ENCODE peak calls at places on chromosomes 1 and 21, in seven cellular contexts. V, U, B, N, H, P and W are unnamed samples.
A peak's percentile ranks its signal among the peaks of the same experiment; 100 is the strongest.

GRCh38 chr1:91844862-91845528 is 41.0 kb downstream of the TGFBR3 start:
- DNase-seq in V (peak; percentile 94), U (peak; percentile 68), B (peak; percentile 99), N (no peak), H (peak; percentile 88), P (peak; percentile 36), W (peak; percentile 68)

GRCh38 chr21:19695796-19696195 is 1292.2 kb upstream of the TMPRSS15 start:
- DNase-seq in V (no peak), U (no peak), B (no peak), N (no peak), H (no peak), P (no peak), W (no peak)

GRCh38 chr1:86965012-86965826 is 50.8 kb downstream of the HS2ST1 start:
- DNase-seq in V (peak; percentile 54), U (no peak), B (no peak), N (peak; percentile 8), H (peak; percentile 20), P (peak; percentile 31), W (no peak)

GRCh38 chr1:218336353-218336752 is 8.8 kb upstream of the TGFB2 start:
- DNase-seq in V (peak; percentile 48), U (no peak), B (no peak), N (no peak), H (peak; percentile 39), P (no peak), W (no peak)

GRCh38 chr1:89719502-89720306 is 86.8 kb downstream of the LRRC8C start:
- DNase-seq in V (peak; percentile 22), U (no peak), B (no peak), N (no peak), H (peak; percentile 48), P (no peak), W (no peak)

GRCh38 chr1:11498956-11499824 is 20.2 kb downstream of the DISP3 start:
- DNase-seq in V (no peak), U (no peak), B (no peak), N (peak; percentile 25), H (no peak), P (no peak), W (no peak)

GRCh38 chr1:192668434-192668983 is 32.6 kb downstream of the RGS13 start:
- DNase-seq in V (no peak), U (no peak), B (no peak), N (peak; percentile 20), H (no peak), P (no peak), W (no peak)

GRCh38 chr21:17921579-17922530 is 102.7 kb upstream of the C21orf91 start:
- DNase-seq in V (peak; percentile 65), U (no peak), B (peak; percentile 80), N (no peak), H (peak; percentile 94), P (no peak), W (peak; percentile 61)

GRCh38 chr1:166032901-166033371 is 133.9 kb downstream of the FAM78B start:
- DNase-seq in V (no peak), U (peak; percentile 15), B (no peak), N (no peak), H (no peak), P (no peak), W (peak; percentile 16)

GRCh38 chr1:227490001-227490400 is 73.4 kb upstream of the ZNF678 start:
- DNase-seq in V (no peak), U (no peak), B (no peak), N (no peak), H (no peak), P (no peak), W (no peak)

GRCh38 chr21:45543710-45544448 is 1.6 kb upstream of the SLC19A1 start:
- DNase-seq in V (no peak), U (no peak), B (no peak), N (no peak), H (no peak), P (no peak), W (no peak)

GRCh38 chr21:30206551-30207251 is 9.2 kb downstream of the CLDN8 start:
- DNase-seq in V (no peak), U (no peak), B (no peak), N (no peak), H (peak; percentile 10), P (no peak), W (no peak)

GRCh38 chr1:154342836-154343472 is 17.6 kb downstream of the ATP8B2 start:
- DNase-seq in V (no peak), U (peak; percentile 38), B (no peak), N (no peak), H (no peak), P (no peak), W (no peak)

GRCh38 chr1:184504695-184505338 is 118.0 kb downstream of the C1orf21 start:
- DNase-seq in V (no peak), U (no peak), B (no peak), N (no peak), H (no peak), P (no peak), W (no peak)

GRCh38 chr1:9542425-9542824 is 3.2 kb downstream of the SLC25A33 start:
- DNase-seq in V (peak; percentile 44), U (no peak), B (no peak), N (no peak), H (peak; percentile 47), P (peak; percentile 64), W (no peak)

GRCh38 chr1:183244466-183244865 is 58.4 kb downstream of the LAMC2 start:
- DNase-seq in V (peak; percentile 28), U (peak; percentile 88), B (no peak), N (no peak), H (no peak), P (peak; percentile 55), W (peak; percentile 93)

GRCh38 chr1:161307230-161307768 is 2.5 kb downstream of the MPZ start:
- DNase-seq in V (peak; percentile 50), U (no peak), B (no peak), N (no peak), H (no peak), P (no peak), W (no peak)

GRCh38 chr1:14435368-14436023 is 163.0 kb upstream of the KAZN start:
- DNase-seq in V (no peak), U (no peak), B (no peak), N (no peak), H (no peak), P (peak; percentile 48), W (no peak)

GRCh38 chr1:10209905-10210810 is at the start of gene KIF1B:
- DNase-seq in V (peak; percentile 97), U (peak; percentile 99), B (peak; percentile 79), N (peak; percentile 87), H (peak; percentile 97), P (peak; percentile 98), W (peak; percentile 98)

GRCh38 chr21:36075953-36076352 is 6.1 kb downstream of the CBR1 start:
- DNase-seq in V (no peak), U (no peak), B (no peak), N (no peak), H (no peak), P (no peak), W (no peak)

GRCh38 chr21:36073181-36073580 is 3.4 kb downstream of the CBR1 start:
- DNase-seq in V (no peak), U (no peak), B (no peak), N (no peak), H (no peak), P (no peak), W (no peak)

GRCh38 chr21:36072453-36073167 is 2.8 kb downstream of the CBR1 start:
- DNase-seq in V (no peak), U (no peak), B (no peak), N (no peak), H (no peak), P (no peak), W (no peak)

GRCh38 chr21:36076878-36077658 is 7.2 kb downstream of the CBR1 start:
- DNase-seq in V (no peak), U (no peak), B (no peak), N (no peak), H (no peak), P (no peak), W (no peak)

DNA sequence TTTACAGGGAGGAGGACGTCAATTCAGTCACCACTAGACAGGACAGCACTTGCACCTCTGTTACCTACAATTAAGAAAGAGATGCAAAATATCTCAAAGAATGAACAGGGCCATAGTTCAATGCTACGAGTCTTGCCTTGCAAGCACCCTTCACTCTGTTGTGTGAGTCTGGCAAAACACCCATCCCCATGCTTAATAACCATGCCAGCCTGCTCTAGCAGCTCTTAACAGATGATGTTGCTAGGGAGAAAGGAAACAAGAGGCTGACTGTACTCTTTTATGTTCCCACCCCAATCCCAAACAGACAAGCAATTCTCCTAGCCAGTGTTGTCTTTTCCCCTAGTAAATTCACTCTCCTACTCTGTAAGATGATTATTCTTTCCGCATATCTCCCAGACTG is 5.3 kb downstream of the CBR1 start:
- DNase-seq in V (no peak), U (no peak), B (no peak), N (no peak), H (no peak), P (no peak), W (no peak)
- H3K4me3 ChIP-seq in V (no peak overlapping the region), U (no peak overlapping the region), B (no peak overlapping the region), N (no peak overlapping the region), H (no peak overlapping the region), P (no peak overlapping the region), W (no peak overlapping the region)

DNA sequence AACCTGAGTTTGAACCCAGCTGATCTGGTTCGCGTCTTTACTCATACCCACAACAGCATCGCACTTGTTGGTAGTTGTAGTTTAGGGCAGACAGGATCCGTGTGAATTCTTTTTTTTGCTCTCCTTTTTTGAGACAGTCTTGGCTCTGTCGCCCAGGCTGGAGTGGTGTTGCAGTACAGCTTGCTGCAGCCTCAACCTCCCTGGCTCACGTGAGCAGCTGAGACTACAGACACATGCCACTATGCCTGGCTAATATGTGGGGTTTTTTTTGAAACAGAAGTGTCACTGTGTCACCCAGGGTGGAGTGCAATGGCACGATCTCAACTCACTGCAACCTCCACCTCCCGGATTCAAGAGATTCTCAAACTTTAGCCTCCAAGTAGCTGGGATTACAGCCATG is 7.9 kb downstream of the TAF13 start:
- DNase-seq in V (no peak), U (no peak), B (no peak), N (no peak), H (no peak), P (no peak), W (no peak)
- H3K36me3 ChIP-seq in V (peaks cover 42% of the 10 kb centered on the region), U (peaks cover 86% of the 10 kb centered on the region), B (peaks cover 6% of the 10 kb centered on the region), N (peaks cover 75% of the 10 kb centered on the region), H (peaks cover 5% of the 10 kb centered on the region), P (peaks cover 9% of the 10 kb centered on the region), W (no peaks in the 10 kb centered on the region)

GRCh38 chr1:67793562-67793961 is 39.7 kb downstream of the GNG12 start:
- DNase-seq in V (peak; percentile 63), U (no peak), B (peak; percentile 55), N (no peak), H (peak; percentile 93), P (no peak), W (no peak)
- H3K4me3 ChIP-seq in V (no peak overlapping the region), U (no peak overlapping the region), B (no peak overlapping the region), N (no peak overlapping the region), H (no peak overlapping the region), P (no peak overlapping the region), W (no peak overlapping the region)

GRCh38 chr21:44049606-44050005 is 37.5 kb downstream of the TRAPPC10 start:
- DNase-seq in V (no peak), U (no peak), B (no peak), N (no peak), H (no peak), P (no peak), W (no peak)

GRCh38 chr21:44049182-44049581 is 37.1 kb downstream of the TRAPPC10 start:
- DNase-seq in V (no peak), U (no peak), B (no peak), N (no peak), H (no peak), P (no peak), W (no peak)

GRCh38 chr21:44050276-44050675 is 38.2 kb downstream of the TRAPPC10 start:
- DNase-seq in V (no peak), U (no peak), B (no peak), N (no peak), H (no peak), P (no peak), W (no peak)

GRCh38 chr21:44046734-44047133 is 34.6 kb downstream of the TRAPPC10 start:
- DNase-seq in V (no peak), U (no peak), B (no peak), N (no peak), H (no peak), P (no peak), W (no peak)

GRCh38 chr21:44047996-44048560 is 36.0 kb downstream of the TRAPPC10 start:
- DNase-seq in V (no peak), U (no peak), B (no peak), N (no peak), H (no peak), P (no peak), W (no peak)
- H3K36me3 ChIP-seq in V (peaks cover 4% of the 10 kb centered on the region), U (peaks cover 9% of the 10 kb centered on the region), B (peaks cover 2% of the 10 kb centered on the region), N (peaks cover 56% of the 10 kb centered on the region), H (no peaks in the 10 kb centered on the region), P (no peaks in the 10 kb centered on the region), W (no peaks in the 10 kb centered on the region)